ENCODE peak calls at places on chromosomes 1 and 21, in five cellular contexts. B is SK-MEL-5; P is stomach; G is stimulated activated CD8-positive, alpha-beta memory T cell treated with anti-CD3 and anti-CD28 coated beads, Interleukin-12 subunit alpha, Interleukin-12 subunit beta, amount 100 ng/mL, for 1 hour; C is HEK293T. T is an unnamed sample.
A peak's percentile ranks its signal among the peaks of the same experiment; 100 is the strongest.

GRCh38 chr1:85465099-85465790 is at the start of gene DDAH1:
- DNase-seq in B (peak; percentile 46), P (peak; percentile 83), G (no peak), C (peak; percentile 81), T (no peak)

GRCh38 chr1:98460136-98460535 is 201.4 kb upstream of the SNX7 start:
- DNase-seq in B (no peak), P (no peak), G (no peak), C (no peak), T (no peak)

GRCh38 chr1:44798481-44799365 is 1.5 kb upstream of the PLK3 start:
- DNase-seq in B (no peak), P (no peak), G (no peak), C (no peak), T (no peak)

GRCh38 chr1:228162286-228163003 is 3.2 kb upstream of the IBA57 start:
- DNase-seq in B (no peak), P (peak; percentile 37), G (no peak), C (no peak), T (no peak)

GRCh38 chr1:153932071-153932592 is 9.4 kb upstream of the GATAD2B start:
- DNase-seq in B (no peak), P (no peak), G (no peak), C (no peak), T (no peak)

GRCh38 chr21:46191686-46192575 is 7.7 kb upstream of the SPATC1L start:
- DNase-seq in B (no peak), P (peak; percentile 15), G (no peak), C (no peak), T (no peak)

GRCh38 chr1:230186003-230186863 is 119.2 kb downstream of the GALNT2 start:
- DNase-seq in B (no peak), P (peak; percentile 69), G (no peak), C (no peak), T (no peak)

GRCh38 chr1:6935379-6936307 is 150.4 kb downstream of the CAMTA1 start:
- DNase-seq in B (no peak), P (no peak), G (no peak), C (no peak), T (no peak)

GRCh38 chr1:171251741-171252300 is 3.5 kb downstream of the FMO1 start:
- DNase-seq in B (peak; percentile 2), P (no peak), G (no peak), C (peak; percentile 74), T (peak; percentile 33)

GRCh38 chr1:173205146-173206051 is 1.7 kb downstream of the TNFSF4 start:
- DNase-seq in B (peak; percentile 36), P (no peak), G (no peak), C (no peak), T (no peak)

GRCh38 chr1:46394108-46394871 is at the start of gene FAAH:
- DNase-seq in B (no peak), P (peak; percentile 80), G (no peak), C (no peak), T (peak; percentile 37)

T was measured in neuronal stem cell.